ENCODE peak calls at places on chromosomes 3 and 15, in five cellular contexts. X is GM12865, D is suprapubic skin, B is cardiac fibroblast, J is kidney. U is an unnamed sample.

GRCh38 chr15:48681274-48681840 is 35.8 kb upstream of the FBN1 start:
- DNase-seq in X (no peak), D (no peak), B (peak; percentile 84), J (no peak), U (no peak)

GRCh38 chr15:77029166-77030041 is 34.5 kb downstream of the PSTPIP1 start:
- DNase-seq in X (no peak), D (peak; percentile 71), B (no peak), J (peak; percentile 49), U (no peak)

GRCh38 chr15:96332854-96333193 is 2.3 kb downstream of the NR2F2 start:
- DNase-seq in X (no peak), D (no peak), B (peak; percentile 48), J (no peak), U (no peak)

GRCh38 chr3:13202744-13203397 is 129.6 kb upstream of the IQSEC1 start:
- DNase-seq in X (no peak), D (no peak), B (no peak), J (no peak), U (no peak)

GRCh38 chr15:70421197-70421482 is 323.4 kb upstream of the TLE3 start:
- DNase-seq in X (no peak), D (no peak), B (no peak), J (no peak), U (no peak)

GRCh38 chr3:41095702-41096101 is 103.6 kb upstream of the CTNNB1 start:
- DNase-seq in X (no peak), D (no peak), B (peak; percentile 4), J (no peak), U (no peak)

GRCh38 chr3:190044142-190044541 is 76.6 kb downstream of the P3H2 start:
- DNase-seq in X (peak; percentile 63), D (no peak), B (peak; percentile 36), J (no peak), U (peak; percentile 72)

GRCh38 chr3:13812039-13812438 is 67.8 kb downstream of the WNT7A start:
- DNase-seq in X (no peak), D (no peak), B (no peak), J (peak; percentile 64), U (no peak)

GRCh38 chr15:87604857-87605446 is 651.6 kb downstream of the NTRK3 start:
- DNase-seq in X (peak; percentile 15), D (no peak), B (peak; percentile 37), J (no peak), U (no peak)

DNA sequence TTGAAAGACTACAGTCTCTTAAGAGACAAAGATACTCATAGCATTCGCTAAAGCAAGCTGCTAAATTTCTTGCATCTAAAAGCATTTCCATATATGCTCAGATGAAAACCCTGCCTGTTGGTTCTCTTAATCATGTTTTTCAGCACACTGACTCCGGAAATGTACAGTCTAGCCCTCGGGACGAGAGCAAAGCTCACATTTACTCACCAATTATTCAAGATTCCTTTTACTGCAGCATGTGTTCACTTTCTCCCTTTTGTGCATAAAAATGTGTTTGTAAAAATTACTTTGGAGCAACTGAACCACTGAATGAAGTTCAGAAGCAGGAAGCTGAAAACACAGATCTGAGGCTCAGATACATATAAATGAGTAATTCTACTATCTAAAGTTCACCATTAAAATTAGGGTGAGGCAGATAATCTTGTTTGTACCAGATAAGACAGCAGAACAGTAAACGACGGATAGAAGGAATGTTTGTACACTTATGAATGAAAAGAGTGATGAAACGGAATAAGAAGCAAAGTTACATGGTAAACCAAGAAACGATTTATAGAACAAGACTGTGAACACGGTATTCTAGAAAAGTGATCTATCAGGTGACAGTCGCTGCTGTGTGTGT is 118.7 kb downstream of the GOLIM4 start:
- DNase-seq in X (no peak), D (no peak), B (peak; percentile 29), J (no peak), U (no peak)
- TF ChIP-seq CTCF in X (no peak), D (no peak), B (no peak), J (no peak), U (no peak)

DNA sequence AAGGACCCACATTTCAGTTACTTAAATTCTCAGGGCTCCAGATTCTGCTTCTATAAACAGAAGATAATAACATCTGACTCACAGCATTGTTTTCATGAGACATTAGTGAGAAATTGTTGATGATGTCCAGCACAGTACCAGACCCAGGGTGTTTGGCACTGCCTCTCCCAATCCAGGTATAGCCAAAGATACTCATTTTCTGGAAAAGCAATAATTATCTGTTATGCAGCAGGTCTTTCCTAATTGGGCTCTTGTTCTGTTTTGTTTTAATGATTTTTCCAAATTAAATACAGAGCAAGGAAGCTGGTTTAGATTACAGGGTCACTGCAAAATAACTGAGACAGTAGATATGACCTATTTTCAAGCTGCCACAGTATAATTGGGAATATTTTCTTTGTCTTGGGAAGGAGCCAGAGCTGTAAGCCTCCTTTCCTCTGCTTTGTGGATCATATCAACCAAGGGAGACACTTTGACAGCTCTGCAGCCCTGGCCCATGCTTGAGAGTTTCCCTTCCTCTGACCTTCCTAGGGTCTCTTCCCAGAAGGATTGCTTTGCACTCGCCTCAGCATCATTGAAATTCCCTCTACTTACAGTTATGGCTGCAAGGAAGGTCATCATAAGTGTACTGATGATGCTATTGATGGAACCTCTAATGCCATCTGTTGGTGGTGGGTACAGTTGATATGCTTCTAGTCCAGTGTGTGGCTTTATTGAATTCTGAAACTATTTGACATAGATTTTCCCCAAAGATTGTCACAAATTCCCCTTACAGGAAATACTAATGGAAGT is 522.4 kb upstream of the ADAMTS9 start:
- DNase-seq in X (no peak), D (no peak), B (peak; percentile 4), J (no peak), U (no peak)
- TF ChIP-seq CTCF in X (no peak), D (no peak), B (no peak), J (no peak), U (no peak)

DNA sequence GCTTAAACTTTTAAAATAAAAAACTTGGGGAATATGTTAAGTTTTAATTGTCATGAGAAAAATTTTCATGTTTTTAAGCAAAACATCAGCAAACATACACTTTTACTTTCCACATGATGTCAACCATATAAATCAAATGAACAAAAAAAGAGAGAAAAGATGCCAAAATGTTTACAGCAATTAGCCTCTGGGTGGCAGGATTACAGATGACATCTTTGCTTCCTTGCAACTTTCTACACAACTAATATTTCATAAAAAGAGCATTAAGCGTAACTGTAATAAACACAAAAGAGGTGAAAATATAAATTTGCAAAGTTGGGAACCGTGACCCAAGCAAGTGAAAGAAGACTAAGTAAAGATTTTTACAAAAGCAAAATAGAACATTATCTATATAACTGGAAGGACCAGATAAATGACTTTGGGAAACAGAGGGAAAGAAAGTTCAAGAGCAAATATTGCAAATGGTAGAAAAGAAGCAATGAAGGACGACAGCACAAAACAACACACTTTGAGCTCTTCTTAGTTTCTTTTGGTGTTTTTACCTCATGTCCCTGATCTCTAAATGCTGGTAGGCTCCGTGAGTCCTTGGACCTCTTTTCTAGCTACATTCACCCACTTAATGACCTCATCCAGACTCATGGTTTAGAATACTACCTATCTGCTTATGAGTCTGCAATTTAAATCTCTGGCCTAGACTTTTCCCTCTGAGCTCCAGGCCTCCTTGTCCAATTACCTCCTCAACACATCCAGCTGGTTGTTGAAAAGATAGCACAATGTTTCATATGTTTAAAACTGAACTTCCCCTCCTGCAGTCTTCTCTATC is 9.4 kb downstream of the TP53BP1 start:
- DNase-seq in X (peak; percentile 9), D (no peak), B (peak; percentile 56), J (no peak), U (no peak)
- TF ChIP-seq CTCF in X (peak; percentile 6), D (peak; percentile 9), B (peak; percentile 38), J (peak; percentile 23), U (peak; percentile 23)

GRCh38 chr15:39598186-39598850 is 17.4 kb downstream of the THBS1 start:
- DNase-seq in X (no peak), D (no peak), B (peak; percentile 67), J (no peak), U (no peak)

GRCh38 chr15:39599871-39600270 is 19.0 kb downstream of the THBS1 start:
- DNase-seq in X (no peak), D (no peak), B (peak; percentile 53), J (no peak), U (no peak)

GRCh38 chr15:39598958-39599845 is 18.3 kb downstream of the THBS1 start:
- DNase-seq in X (no peak), D (no peak), B (peak; percentile 60), J (no peak), U (no peak)

GRCh38 chr15:39605146-39605545 is 24.3 kb downstream of the THBS1 start:
- DNase-seq in X (no peak), D (no peak), B (no peak), J (no peak), U (no peak)

GRCh38 chr15:39602143-39602542 is 21.3 kb downstream of the THBS1 start:
- DNase-seq in X (no peak), D (no peak), B (no peak), J (no peak), U (no peak)
- TF ChIP-seq CTCF in X (peak; percentile 4), D (no peak), B (peak; percentile 13), J (no peak), U (peak; percentile 38)